ENCODE peak calls at places on chromosomes 11 and 22, in eight cellular contexts. Z is activated T-helper 1 cell treated with Interleukin-2 at 50 U/mL for 16 hours; V is stimulated activated naive CD8-positive, alpha-beta T cell treated with anti-CD3 and anti-CD28 coated beads, Interleukin-15, Interleukin-2, amounts not matched to agents 100 U/mL and 50 U/mL, for 24 hours; T is stimulated activated CD4-positive, alpha-beta T cell treated with anti-CD3 and anti-CD28 coated beads, Interleukin-4, amount 100 ng/mL, for 1 hour; Q is brain microvascular endothelial cell; Y is HTR-8/SVneo; G is stimulated activated CD8-positive, alpha-beta memory T cell treated with anti-CD3 and anti-CD28 coated beads, Interleukin-4, amount 100 ng/mL, for 1 hour; W is ACHN. I is an unnamed sample.

GRCh38 chr11:35617316-35617686 is 959 bp upstream of the FJX1 start:
- DNase-seq in Z (no peak), V (no peak), T (no peak), Q (no peak), Y (no peak), G (no peak), W (no peak), I (no peak)

GRCh38 chr11:2890466-2891241 is 5.1 kb upstream of the CDKN1C start:
- DNase-seq in Z (no peak), V (no peak), T (no peak), Q (no peak), Y (no peak), G (no peak), W (peak; percentile 12), I (no peak)

GRCh38 chr11:36363361-36364272 is 67.5 kb downstream of the PRR5L start:
- DNase-seq in Z (no peak), V (no peak), T (no peak), Q (no peak), Y (no peak), G (no peak), W (peak; percentile 55), I (no peak)

GRCh38 chr11:107695446-107695845 is 16.4 kb downstream of the SLN start:
- DNase-seq in Z (no peak), V (no peak), T (no peak), Q (no peak), Y (no peak), G (no peak), W (no peak), I (no peak)

GRCh38 chr11:126915430-126915829 is 85.1 kb downstream of the KIRREL3 start:
- DNase-seq in Z (no peak), V (no peak), T (no peak), Q (no peak), Y (no peak), G (no peak), W (no peak), I (no peak)

GRCh38 chr11:62688481-62688880 is 849 bp downstream of the LRRN4CL start:
- DNase-seq in Z (no peak), V (no peak), T (no peak), Q (no peak), Y (no peak), G (no peak), W (no peak), I (no peak)

GRCh38 chr11:64013141-64013896 is 22.4 kb upstream of the FLRT1 start:
- DNase-seq in Z (no peak), V (no peak), T (no peak), Q (no peak), Y (no peak), G (no peak), W (no peak), I (no peak)

GRCh38 chr11:27250867-27251266 is 112.1 kb downstream of the CCDC34 start:
- DNase-seq in Z (no peak), V (no peak), T (no peak), Q (no peak), Y (no peak), G (no peak), W (no peak), I (no peak)

GRCh38 chr11:114017723-114018122 is 41.8 kb upstream of the ZBTB16 start:
- DNase-seq in Z (no peak), V (no peak), T (no peak), Q (no peak), Y (no peak), G (no peak), W (no peak), I (no peak)

GRCh38 chr11:62708423-62709261 is 1.2 kb downstream of the GNG3 start:
- DNase-seq in Z (peak; percentile 34), V (peak; percentile 55), T (peak; percentile 53), Q (no peak), Y (no peak), G (no peak), W (no peak), I (no peak)

GRCh38 chr11:88480217-88480616 is 142.7 kb upstream of the CTSC start:
- DNase-seq in Z (no peak), V (no peak), T (no peak), Q (peak; percentile 83), Y (peak; percentile 25), G (no peak), W (peak; percentile 88), I (peak; percentile 33)

GRCh38 chr11:76599041-76600013 is 71.2 kb downstream of the LRRC32 start:
- DNase-seq in Z (no peak), V (no peak), T (no peak), Q (peak; percentile 81), Y (peak; percentile 76), G (no peak), W (no peak), I (no peak)

GRCh38 chr22:26517429-26517828 is 5.2 kb upstream of the TFIP11 start:
- DNase-seq in Z (no peak), V (no peak), T (no peak), Q (no peak), Y (no peak), G (no peak), W (no peak), I (no peak)

GRCh38 chr11:120516461-120517389 is 5.2 kb downstream of the GRIK4 start:
- DNase-seq in Z (no peak), V (no peak), T (no peak), Q (no peak), Y (no peak), G (no peak), W (no peak), I (no peak)

GRCh38 chr11:96189351-96189750 is 153.6 kb downstream of the MAML2 start:
- DNase-seq in Z (no peak), V (no peak), T (no peak), Q (no peak), Y (no peak), G (no peak), W (no peak), I (no peak)

GRCh38 chr22:45262931-45263789 is 21.6 kb upstream of the UPK3A start:
- DNase-seq in Z (no peak), V (peak; percentile 34), T (no peak), Q (no peak), Y (no peak), G (no peak), W (no peak), I (no peak)

GRCh38 chr11:121643530-121644512 is 191.1 kb upstream of the SORL1-AS1 start:
- DNase-seq in Z (no peak), V (no peak), T (no peak), Q (peak; percentile 14), Y (no peak), G (no peak), W (no peak), I (no peak)

GRCh38 chr11:117664897-117665296 is 132.1 kb downstream of the DSCAML1 start:
- DNase-seq in Z (no peak), V (no peak), T (no peak), Q (no peak), Y (no peak), G (no peak), W (no peak), I (no peak)

GRCh38 chr11:7143908-7144307 is 55.1 kb downstream of the RBMXL2 start:
- DNase-seq in Z (no peak), V (no peak), T (no peak), Q (no peak), Y (no peak), G (no peak), W (peak; percentile 10), I (peak; percentile 43)

GRCh38 chr22:24583221-24583971 is 9.5 kb downstream of the LRRC75B start:
- DNase-seq in Z (no peak), V (no peak), T (no peak), Q (no peak), Y (no peak), G (no peak), W (no peak), I (no peak)

GRCh38 chr11:36273110-36273509 is 16.1 kb downstream of the COMMD9 start:
- DNase-seq in Z (no peak), V (no peak), T (no peak), Q (no peak), Y (no peak), G (no peak), W (no peak), I (no peak)

GRCh38 chr11:20013346-20014066 is 146.8 kb downstream of the DBX1 start:
- DNase-seq in Z (no peak), V (no peak), T (no peak), Q (no peak), Y (no peak), G (no peak), W (no peak), I (no peak)

GRCh38 chr11:9748361-9748970 is 84.6 kb downstream of the SWAP70 start:
- DNase-seq in Z (no peak), V (peak; percentile 64), T (peak; percentile 45), Q (peak; percentile 76), Y (peak; percentile 62), G (no peak), W (peak; percentile 87), I (peak; percentile 77)

GRCh38 chr11:43936081-43936480 is 6.4 kb upstream of the C11orf96 start:
- DNase-seq in Z (no peak), V (no peak), T (no peak), Q (no peak), Y (no peak), G (no peak), W (no peak), I (no peak)

GRCh38 chr11:95531116-95531515 is 258.5 kb downstream of the FAM76B start:
- DNase-seq in Z (no peak), V (no peak), T (no peak), Q (no peak), Y (no peak), G (no peak), W (no peak), I (no peak)

GRCh38 chr22:17853066-17853465 is 78.8 kb upstream of the BID start:
- DNase-seq in Z (no peak), V (no peak), T (no peak), Q (peak; percentile 11), Y (no peak), G (no peak), W (no peak), I (no peak)

GRCh38 chr11:10325398-10326079 is 20.7 kb downstream of the ADM start:
- DNase-seq in Z (no peak), V (no peak), T (no peak), Q (peak; percentile 89), Y (no peak), G (no peak), W (no peak), I (no peak)

GRCh38 chr11:18791175-18792065 is at the start of gene PTPN5:
- DNase-seq in Z (no peak), V (no peak), T (no peak), Q (no peak), Y (no peak), G (no peak), W (no peak), I (no peak)

GRCh38 chr11:1917523-1918435 is 1.7 kb upstream of the TNNT3 start:
- DNase-seq in Z (no peak), V (no peak), T (no peak), Q (no peak), Y (no peak), G (no peak), W (no peak), I (no peak)

GRCh38 chr22:20435436-20436308 is 2.0 kb downstream of the SCARF2 start:
- DNase-seq in Z (no peak), V (no peak), T (no peak), Q (no peak), Y (no peak), G (no peak), W (no peak), I (no peak)

GRCh38 chr11:12581923-12582322 is 92.3 kb upstream of the TEAD1 start:
- DNase-seq in Z (no peak), V (no peak), T (no peak), Q (peak; percentile 84), Y (peak; percentile 45), G (no peak), W (peak; percentile 86), I (no peak)

GRCh38 chr11:110438017-110438416 is 8.3 kb downstream of the FDX1 start:
- DNase-seq in Z (no peak), V (no peak), T (no peak), Q (no peak), Y (no peak), G (no peak), W (no peak), I (no peak)

GRCh38 chr11:45852018-45852711 is 4.9 kb downstream of the CRY2 start:
- DNase-seq in Z (no peak), V (no peak), T (no peak), Q (no peak), Y (no peak), G (no peak), W (no peak), I (no peak)